ENCODE peak calls at places on chromosomes 12 and 14, in six cellular contexts. I is posterior cingulate gyrus; U is endothelial cell of umbilical vein; J is activated T-cell treated with anti-CD3 and anti-CD28 coated beads, Interleukin-2, amount 50 U/mL, for 72 hours; M is chondrocyte; O is GM18507. C is an unnamed sample.

GRCh38 chr12:68675098-68675842 is 11.5 kb upstream of the NUP107 start:
- DNase-seq in M (no peak), I (no peak), O (no peak), U (peak), J (peak), C (no peak)

GRCh38 chr14:58796201-58796600 is 158.4 kb downstream of the DACT1 start:
- DNase-seq in J (no peak), I (no peak), M (no peak), O (no peak), U (no peak), C (no peak)

GRCh38 chr14:105299654-105300541 is 903 bp downstream of the BRF1 start:
- DNase-seq in U (peak), I (peak), M (no peak), O (no peak), J (peak), C (no peak)

GRCh38 chr12:120820885-120821510 is 83.2 kb downstream of the SPPL3 start:
- DNase-seq in I (peak), J (peak), M (no peak), U (no peak), O (no peak), C (no peak)

GRCh38 chr14:92886337-92886736 is 36.6 kb upstream of the CHGA start:
- DNase-seq in M (no peak), O (no peak), I (no peak), U (no peak), J (no peak), C (no peak)

GRCh38 chr12:117792471-117792870 is 176.3 kb downstream of the KSR2 start:
- DNase-seq in U (no peak), O (no peak), M (no peak), I (peak), J (no peak), C (no peak)

GRCh38 chr12:47361389-47362031 is 281.8 kb upstream of the AMIGO2 start:
- DNase-seq in M (no peak), U (no peak), J (peak), I (no peak), O (no peak), C (no peak)

GRCh38 chr14:69043598-69044267 is 64.6 kb upstream of the ACTN1 start:
- DNase-seq in M (no peak), U (peak), J (no peak), I (no peak), O (no peak), C (peak)

GRCh38 chr12:49979061-49979586 is 6.4 kb downstream of the AQP6 start:
- DNase-seq in U (no peak), J (no peak), I (peak), O (no peak), M (no peak), C (no peak)

GRCh38 chr14:92341791-92342190 is 18.8 kb downstream of the SLC24A4 start:
- DNase-seq in I (no peak), U (no peak), M (no peak), J (peak), O (no peak), C (no peak)

GRCh38 chr12:62673027-62673815 is 206.6 kb downstream of the MON2 start:
- DNase-seq in O (no peak), I (no peak), M (no peak), J (no peak), U (no peak), C (no peak)

GRCh38 chr12:51635371-51635770 is 44.3 kb downstream of the SCN8A start:
- DNase-seq in J (no peak), M (no peak), U (no peak), O (no peak), I (no peak), C (no peak)

GRCh38 chr14:77707355-77707723 is 484 bp downstream of the ALKBH1 start:
- DNase-seq in I (peak), J (no peak), O (no peak), M (no peak), U (peak), C (no peak)

GRCh38 chr14:94451091-94451751 is 1.4 kb downstream of the SERPINA11 start:
- DNase-seq in M (no peak), O (no peak), U (no peak), J (no peak), I (no peak), C (peak)

GRCh38 chr14:103533999-103534575 is 5.1 kb downstream of the TRMT61A start:
- DNase-seq in I (peak), U (no peak), J (no peak), M (no peak), O (no peak), C (no peak)

GRCh38 chr14:76647699-76648298 is 113.5 kb upstream of the VASH1 start:
- DNase-seq in U (peak), M (no peak), I (peak), O (peak), J (peak), C (no peak)

GRCh38 chr12:122064034-122064777 is 14.3 kb upstream of the MLXIP start:
- DNase-seq in J (peak), I (peak), O (no peak), U (peak), M (no peak), C (peak)

GRCh38 chr14:35969310-35969709 is 143.2 kb downstream of the BRMS1L start:
- DNase-seq in J (no peak), M (no peak), U (no peak), I (no peak), O (no peak), C (no peak)

GRCh38 chr12:11963841-11964471 is 106.8 kb upstream of the BCL2L14 start:
- DNase-seq in M (no peak), I (peak), J (no peak), U (no peak), O (no peak), C (no peak)

GRCh38 chr12:108635201-108635996 is 1.7 kb upstream of the SELPLG start:
- DNase-seq in J (no peak), M (no peak), O (peak), U (no peak), I (peak), C (no peak)

GRCh38 chr14:49992901-49993335 is 100.0 kb downstream of the ARF6 start:
- DNase-seq in U (no peak), M (no peak), J (peak), I (no peak), O (no peak), C (peak)

GRCh38 chr12:117000316-117000715 is 89.6 kb downstream of the FBXW8 start:
- DNase-seq in U (no peak), O (no peak), J (no peak), I (no peak), M (no peak), C (no peak)

GRCh38 chr14:84465890-84466289 is 1064.1 kb upstream of the FLRT2 start:
- DNase-seq in U (peak), J (no peak), M (no peak), I (no peak), O (no peak), C (no peak)

GRCh38 chr14:30998100-30998706 is 27.2 kb upstream of the AP4S1 start:
- DNase-seq in U (no peak), J (no peak), M (no peak), I (no peak), O (no peak), C (no peak)

GRCh38 chr14:47822326-47822725 is 146.9 kb upstream of the MDGA2 start:
- DNase-seq in J (no peak), U (no peak), I (no peak), O (no peak), M (no peak), C (no peak)

GRCh38 chr12:116135209-116135930 is 142.1 kb downstream of the MED13L start:
- DNase-seq in O (no peak), M (no peak), I (no peak), U (peak), J (no peak), C (no peak)

C was measured in right atrium auricular region.